ENCODE peak calls at places on chromosomes 5 and 9, in six cellular contexts. One of them, this sample, is unnamed.

GRCh38 chr9:133514475-133515239 is 10.1 kb downstream of the MYMK start:
- DNase-seq in NCI-H1417: peak
- DNase-seq in dermis microvascular lymphatic vessel endothelial cell: no peak
- DNase-seq in RPMI7951: no peak
- DNase-seq in stimulated activated CD4-positive, alpha-beta T cell treated with anti-CD3 and anti-CD28 coated beads, Interleukin-15, amount 100 ng/mL, for 1 hour: no peak
- DNase-seq in Right ventricle myocardium inferior: peak
- DNase-seq in this sample: no peak

GRCh38 chr5:77776606-77777206 is 567 bp upstream of the TBCA start:
- DNase-seq in stimulated activated CD4-positive, alpha-beta T cell treated with anti-CD3 and anti-CD28 coated beads, Interleukin-15, amount 100 ng/mL, for 1 hour: no peak
- DNase-seq in NCI-H1417: no peak
- DNase-seq in RPMI7951: no peak
- DNase-seq in dermis microvascular lymphatic vessel endothelial cell: no peak
- DNase-seq in Right ventricle myocardium inferior: no peak
- DNase-seq in this sample: no peak

GRCh38 chr5:86999951-87000350 is 267.7 kb upstream of the RASA1 start:
- DNase-seq in Right ventricle myocardium inferior: no peak
- DNase-seq in stimulated activated CD4-positive, alpha-beta T cell treated with anti-CD3 and anti-CD28 coated beads, Interleukin-15, amount 100 ng/mL, for 1 hour: no peak
- DNase-seq in RPMI7951: no peak
- DNase-seq in dermis microvascular lymphatic vessel endothelial cell: no peak
- DNase-seq in NCI-H1417: no peak
- DNase-seq in this sample: no peak

GRCh38 chr5:127572930-127573329 is 55.5 kb downstream of the PRRC1 start:
- DNase-seq in stimulated activated CD4-positive, alpha-beta T cell treated with anti-CD3 and anti-CD28 coated beads, Interleukin-15, amount 100 ng/mL, for 1 hour: no peak
- DNase-seq in dermis microvascular lymphatic vessel endothelial cell: no peak
- DNase-seq in RPMI7951: no peak
- DNase-seq in NCI-H1417: no peak
- DNase-seq in Right ventricle myocardium inferior: no peak
- DNase-seq in this sample: no peak

GRCh38 chr5:78985407-78986223 is 505 bp upstream of the ARSB start:
- DNase-seq in Right ventricle myocardium inferior: no peak
- DNase-seq in dermis microvascular lymphatic vessel endothelial cell: peak
- DNase-seq in stimulated activated CD4-positive, alpha-beta T cell treated with anti-CD3 and anti-CD28 coated beads, Interleukin-15, amount 100 ng/mL, for 1 hour: peak
- DNase-seq in RPMI7951: peak
- DNase-seq in NCI-H1417: peak
- DNase-seq in this sample: peak

GRCh38 chr9:137673871-137674270 is 55.1 kb downstream of the EHMT1 start:
- DNase-seq in RPMI7951: no peak
- DNase-seq in stimulated activated CD4-positive, alpha-beta T cell treated with anti-CD3 and anti-CD28 coated beads, Interleukin-15, amount 100 ng/mL, for 1 hour: no peak
- DNase-seq in NCI-H1417: no peak
- DNase-seq in Right ventricle myocardium inferior: no peak
- DNase-seq in dermis microvascular lymphatic vessel endothelial cell: no peak
- DNase-seq in this sample: no peak

GRCh38 chr9:129162901-129163670 is 15.0 kb downstream of the IER5L start:
- DNase-seq in NCI-H1417: no peak
- DNase-seq in Right ventricle myocardium inferior: no peak
- DNase-seq in RPMI7951: no peak
- DNase-seq in dermis microvascular lymphatic vessel endothelial cell: no peak
- DNase-seq in stimulated activated CD4-positive, alpha-beta T cell treated with anti-CD3 and anti-CD28 coated beads, Interleukin-15, amount 100 ng/mL, for 1 hour: no peak
- DNase-seq in this sample: no peak

GRCh38 chr5:177598477-177598876 is 1.5 kb upstream of the B4GALT7 start:
- DNase-seq in dermis microvascular lymphatic vessel endothelial cell: peak
- DNase-seq in NCI-H1417: no peak
- DNase-seq in Right ventricle myocardium inferior: no peak
- DNase-seq in RPMI7951: no peak
- DNase-seq in stimulated activated CD4-positive, alpha-beta T cell treated with anti-CD3 and anti-CD28 coated beads, Interleukin-15, amount 100 ng/mL, for 1 hour: no peak
- DNase-seq in this sample: no peak

GRCh38 chr9:27247756-27248155 is 49.2 kb downstream of the EQTN start:
- DNase-seq in stimulated activated CD4-positive, alpha-beta T cell treated with anti-CD3 and anti-CD28 coated beads, Interleukin-15, amount 100 ng/mL, for 1 hour: no peak
- DNase-seq in RPMI7951: peak
- DNase-seq in dermis microvascular lymphatic vessel endothelial cell: peak
- DNase-seq in NCI-H1417: peak
- DNase-seq in Right ventricle myocardium inferior: no peak
- DNase-seq in this sample: peak

GRCh38 chr5:30736642-30737041 is 456.8 kb upstream of the CDH6 start:
- DNase-seq in dermis microvascular lymphatic vessel endothelial cell: no peak
- DNase-seq in stimulated activated CD4-positive, alpha-beta T cell treated with anti-CD3 and anti-CD28 coated beads, Interleukin-15, amount 100 ng/mL, for 1 hour: no peak
- DNase-seq in NCI-H1417: no peak
- DNase-seq in RPMI7951: no peak
- DNase-seq in Right ventricle myocardium inferior: no peak
- DNase-seq in this sample: no peak

GRCh38 chr5:19853616-19854240 is 134.3 kb downstream of the CDH18 start:
- DNase-seq in stimulated activated CD4-positive, alpha-beta T cell treated with anti-CD3 and anti-CD28 coated beads, Interleukin-15, amount 100 ng/mL, for 1 hour: no peak
- DNase-seq in Right ventricle myocardium inferior: no peak
- DNase-seq in NCI-H1417: no peak
- DNase-seq in dermis microvascular lymphatic vessel endothelial cell: no peak
- DNase-seq in RPMI7951: peak
- DNase-seq in this sample: peak

GRCh38 chr5:115389799-115390382 is 93.4 kb upstream of the CCDC112 start:
- DNase-seq in RPMI7951: no peak
- DNase-seq in stimulated activated CD4-positive, alpha-beta T cell treated with anti-CD3 and anti-CD28 coated beads, Interleukin-15, amount 100 ng/mL, for 1 hour: no peak
- DNase-seq in dermis microvascular lymphatic vessel endothelial cell: no peak
- DNase-seq in NCI-H1417: no peak
- DNase-seq in Right ventricle myocardium inferior: no peak
- DNase-seq in this sample: no peak

GRCh38 chr5:139755892-139756671 is 39.5 kb upstream of the PSD2 start:
- DNase-seq in RPMI7951: no peak
- DNase-seq in Right ventricle myocardium inferior: peak
- DNase-seq in NCI-H1417: peak
- DNase-seq in stimulated activated CD4-positive, alpha-beta T cell treated with anti-CD3 and anti-CD28 coated beads, Interleukin-15, amount 100 ng/mL, for 1 hour: no peak
- DNase-seq in dermis microvascular lymphatic vessel endothelial cell: no peak
- DNase-seq in this sample: no peak

GRCh38 chr5:138953370-138954256 is 78.5 kb upstream of the LRRTM2 start:
- DNase-seq in Right ventricle myocardium inferior: peak
- DNase-seq in NCI-H1417: peak
- DNase-seq in dermis microvascular lymphatic vessel endothelial cell: peak
- DNase-seq in RPMI7951: peak
- DNase-seq in stimulated activated CD4-positive, alpha-beta T cell treated with anti-CD3 and anti-CD28 coated beads, Interleukin-15, amount 100 ng/mL, for 1 hour: no peak
- DNase-seq in this sample: peak